ENCODE peak calls at places on chromosome 12, in ten cellular contexts. M is Caco-2, N is PC-9, J is nephron progenitor cell, I is astrocyte of the cerebellum, Y is osteocyte, Q is tibial nerve, S is AG10803, L is GM13976, E is HFF-Myc. W is an unnamed sample.
A peak's percentile ranks its signal among the peaks of the same experiment; 100 is the strongest.

GRCh38 chr12:45543887-45544286 is 185.6 kb upstream of the ARID2 start:
- DNase-seq in M (peak; percentile 79), N (peak; percentile 55), J (peak; percentile 39), I (peak; percentile 78), Y (no peak), Q (peak; percentile 57), S (peak; percentile 80), L (peak; percentile 71), E (peak; percentile 69), W (no peak)

GRCh38 chr12:12883369-12884001 is 7.9 kb upstream of the GPRC5A start:
- DNase-seq in M (peak; percentile 90), N (peak; percentile 99), J (no peak), I (no peak), Y (no peak), Q (no peak), S (no peak), L (no peak), E (no peak), W (no peak)

GRCh38 chr12:39405580-39405979 is 37.3 kb downstream of the KIF21A start:
- DNase-seq in M (no peak), N (no peak), J (no peak), I (no peak), Y (no peak), Q (no peak), S (no peak), L (no peak), E (no peak), W (no peak)

GRCh38 chr12:57452181-57452936 is 2.7 kb upstream of the INHBE start:
- DNase-seq in M (no peak), N (no peak), J (no peak), I (no peak), Y (no peak), Q (no peak), S (peak; percentile 87), L (peak; percentile 51), E (no peak), W (no peak)

GRCh38 chr12:111569363-111570089 is 29.6 kb downstream of the ATXN2 start:
- DNase-seq in M (no peak), N (no peak), J (no peak), I (no peak), Y (no peak), Q (no peak), S (no peak), L (no peak), E (no peak), W (no peak)

GRCh38 chr12:128930591-128930990 is 77.3 kb downstream of the GLT1D1 start:
- DNase-seq in M (no peak), N (no peak), J (no peak), I (no peak), Y (no peak), Q (no peak), S (no peak), L (no peak), E (no peak), W (no peak)

GRCh38 chr12:389138-390096 is at the start of gene KDM5A:
- DNase-seq in M (peak; percentile 94), N (peak; percentile 87), J (peak; percentile 89), I (peak; percentile 88), Y (peak; percentile 96), Q (peak; percentile 81), S (peak; percentile 96), L (peak; percentile 91), E (peak; percentile 77), W (peak; percentile 93)

GRCh38 chr12:58176296-58176869 is 235.0 kb downstream of the ATP23 start:
- DNase-seq in M (peak; percentile 69), N (no peak), J (peak; percentile 63), I (no peak), Y (no peak), Q (peak; percentile 8), S (peak; percentile 39), L (peak; percentile 4), E (peak; percentile 14), W (no peak)

GRCh38 chr12:47112679-47113078 is 32.9 kb upstream of the AMIGO2 start:
- DNase-seq in M (no peak), N (no peak), J (no peak), I (no peak), Y (no peak), Q (no peak), S (no peak), L (no peak), E (no peak), W (no peak)

GRCh38 chr12:47110706-47111391 is 31.1 kb upstream of the AMIGO2 start:
- DNase-seq in M (no peak), N (no peak), J (no peak), I (no peak), Y (no peak), Q (no peak), S (no peak), L (no peak), E (no peak), W (no peak)

GRCh38 chr12:47110011-47110541 is 30.3 kb upstream of the AMIGO2 start:
- DNase-seq in M (no peak), N (no peak), J (no peak), I (no peak), Y (no peak), Q (no peak), S (peak; percentile 89), L (no peak), E (no peak), W (no peak)

GRCh38 chr12:47111392-47111778 is 31.6 kb upstream of the AMIGO2 start:
- DNase-seq in M (no peak), N (no peak), J (no peak), I (no peak), Y (no peak), Q (no peak), S (no peak), L (no peak), E (no peak), W (no peak)

GRCh38 chr12:47111854-47112253 is 32.1 kb upstream of the AMIGO2 start:
- DNase-seq in M (no peak), N (no peak), J (no peak), I (no peak), Y (no peak), Q (no peak), S (no peak), L (no peak), E (no peak), W (no peak)
- TF ChIP-seq CTCF in M (no peak), N (no peak), J (no peak), I (no peak), Y (no peak), Q (no peak), S (no peak), L (no peak), E (no peak), W (no peak)

GRCh38 chr12:120853188-120853587 is 51.0 kb downstream of the SPPL3 start:
- DNase-seq in M (no peak), N (no peak), J (no peak), I (no peak), Y (no peak), Q (no peak), S (peak; percentile 21), L (no peak), E (no peak), W (no peak)

GRCh38 chr12:120855823-120856589 is 48.2 kb downstream of the SPPL3 start:
- DNase-seq in M (no peak), N (no peak), J (no peak), I (no peak), Y (no peak), Q (no peak), S (peak; percentile 34), L (no peak), E (no peak), W (no peak)

GRCh38 chr12:120854804-120855203 is 49.4 kb downstream of the SPPL3 start:
- DNase-seq in M (no peak), N (no peak), J (no peak), I (no peak), Y (no peak), Q (no peak), S (no peak), L (no peak), E (no peak), W (no peak)

GRCh38 chr12:120858306-120859088 is 45.7 kb downstream of the SPPL3 start:
- DNase-seq in M (no peak), N (no peak), J (no peak), I (no peak), Y (no peak), Q (no peak), S (no peak), L (no peak), E (no peak), W (no peak)

DNA sequence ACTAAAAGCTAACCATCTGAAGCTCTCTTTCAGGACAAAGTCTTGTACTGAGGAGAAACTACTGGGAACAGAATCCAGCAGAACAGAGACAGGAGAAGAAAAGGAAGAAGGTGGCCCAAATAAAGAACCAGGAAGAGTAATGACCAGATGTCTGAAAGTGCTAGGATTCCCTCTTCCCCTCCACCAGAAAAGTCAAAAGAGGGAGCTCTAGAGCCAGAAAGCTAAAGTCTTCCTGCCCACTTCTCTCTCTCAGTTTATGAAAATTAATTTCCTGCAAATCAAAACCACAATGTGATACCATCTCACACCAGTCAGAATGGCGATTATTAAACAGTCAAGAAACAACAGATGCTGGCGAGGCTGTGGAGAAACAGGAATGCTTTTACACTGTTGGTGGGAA is 47.2 kb downstream of the SPPL3 start:
- DNase-seq in M (peak; percentile 26), N (no peak), J (no peak), I (no peak), Y (no peak), Q (no peak), S (peak; percentile 32), L (no peak), E (no peak), W (no peak)
- TF ChIP-seq CTCF in M (peak; percentile 27), N (peak; percentile 35), J (no peak), I (peak; percentile 37), Y (peak; percentile 25), Q (no peak), S (peak; percentile 48), L (peak; percentile 46), E (peak; percentile 48), W (no peak)

DNA sequence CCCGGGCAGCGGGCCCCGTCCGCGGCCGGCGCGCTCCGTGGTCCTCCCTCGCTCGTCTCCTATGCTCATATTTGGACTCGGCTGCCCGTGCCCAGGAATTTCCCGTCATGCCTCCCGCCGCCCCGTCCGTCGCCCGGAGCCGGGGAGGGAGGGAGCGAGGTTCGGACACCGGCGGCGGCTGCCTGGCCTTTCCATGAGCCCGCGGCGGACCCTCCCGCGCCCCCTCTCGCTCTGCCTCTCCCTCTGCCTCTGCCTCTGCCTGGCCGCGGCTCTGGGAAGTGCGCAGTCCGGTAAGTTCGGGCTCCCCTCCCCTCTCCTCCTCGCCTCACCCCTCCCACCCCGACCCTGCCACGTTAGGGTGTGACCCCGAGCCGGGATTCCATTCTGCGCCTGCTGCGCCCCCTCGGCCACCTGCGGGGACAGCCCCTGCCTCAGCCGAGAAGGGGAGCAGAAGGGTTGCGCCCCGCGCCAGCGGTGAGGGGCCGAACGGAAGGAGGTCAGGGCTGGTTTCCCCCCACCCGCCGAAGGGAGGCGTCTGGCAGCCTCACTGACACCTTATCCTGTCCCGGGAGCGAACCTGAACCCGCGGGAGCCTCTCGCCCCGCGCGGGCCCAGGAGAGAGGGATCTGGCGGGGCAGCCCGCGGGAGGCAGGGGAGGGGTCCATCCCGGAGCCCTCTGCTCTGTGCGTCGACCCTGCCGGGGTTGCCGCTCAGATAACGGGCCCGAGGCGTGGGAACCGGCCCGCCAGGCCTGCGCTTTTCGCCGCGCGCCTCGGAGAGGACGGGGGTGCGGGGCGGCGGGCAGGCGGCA is at the start of gene MSRB3:
- DNase-seq in M (peak; percentile 81), N (no peak), J (peak; percentile 84), I (peak; percentile 28), Y (peak; percentile 92), Q (peak; percentile 56), S (peak; percentile 83), L (peak; percentile 83), E (peak; percentile 9), W (peak; percentile 87)
- TF ChIP-seq CTCF in M (peak; percentile 23), N (no peak), J (peak; percentile 10), I (peak; percentile 22), Y (peak; percentile 32), Q (no peak), S (peak; percentile 6), L (peak; percentile 35), E (no peak), W (peak; percentile 40)

DNA sequence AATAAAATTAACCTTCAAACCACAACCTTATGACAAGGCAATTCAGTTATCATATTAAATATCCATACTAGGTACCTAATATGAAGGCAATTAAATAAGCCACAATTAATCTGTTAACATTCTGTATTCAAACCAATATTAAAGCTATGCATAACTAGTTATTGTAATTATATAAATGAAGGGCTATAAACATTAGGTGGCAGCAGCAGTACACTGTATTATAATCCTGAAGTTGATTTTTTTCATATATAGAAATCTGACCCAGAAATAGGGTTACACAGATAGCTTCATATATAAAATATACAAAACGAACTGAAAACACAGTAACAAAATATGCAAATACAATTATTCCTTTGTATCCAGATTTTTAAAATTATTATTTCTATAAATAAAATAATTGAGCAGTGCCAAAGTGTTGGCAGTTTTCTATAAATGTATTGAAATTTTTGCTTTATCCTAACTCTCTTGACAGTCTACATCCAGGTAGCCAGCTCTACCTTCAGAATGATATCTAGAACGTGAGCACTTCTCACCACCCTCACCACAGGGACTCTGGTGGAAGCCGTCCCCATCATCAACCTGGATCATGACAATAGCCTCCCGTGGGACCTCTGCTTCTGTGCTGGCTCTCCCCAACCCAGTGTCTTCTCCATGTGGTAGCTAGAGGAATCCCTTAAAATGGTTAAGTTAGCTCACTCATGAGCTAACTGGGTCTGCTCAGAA is 136.2 kb downstream of the MED13L start:
- DNase-seq in M (no peak), N (no peak), J (no peak), I (no peak), Y (no peak), Q (no peak), S (no peak), L (no peak), E (no peak), W (no peak)
- TF ChIP-seq CTCF in M (no peak), N (peak; percentile 52), J (no peak), I (no peak), Y (peak; percentile 51), Q (no peak), S (peak; percentile 21), L (no peak), E (no peak), W (no peak)

W was measured in type B pancreatic cell.